ENCODE peak calls at places on chromosomes 11 and 22, in six cellular contexts. B is naive thymus-derived CD8-positive, alpha-beta T cell; T is stimulated activated CD4-positive, alpha-beta T cell treated with anti-CD3 and anti-CD28 coated beads, Interleukin-2, amount 100 ng/mL, for 48 hours; C is naive B cell; Z is cardiac fibroblast; U is body of pancreas. N is an unnamed sample.

GRCh38 chr22:45059296-45059695 is 49.5 kb upstream of the PHF21B start:
- DNase-seq in B (no peak), T (no peak), C (no peak), Z (no peak), U (no peak), N (no peak)

GRCh38 chr11:96002754-96003290 is 78.9 kb upstream of the MTMR2 start:
- DNase-seq in B (no peak), T (no peak), C (no peak), Z (no peak), U (no peak), N (no peak)

GRCh38 chr11:28697920-28698827 is 590.0 kb downstream of the METTL15 start:
- DNase-seq in B (no peak), T (peak), C (no peak), Z (peak), U (peak), N (peak)

GRCh38 chr11:69350596-69350995 is 56.6 kb downstream of the MYEOV start:
- DNase-seq in B (no peak), T (no peak), C (no peak), Z (no peak), U (no peak), N (no peak)

GRCh38 chr11:66936326-66936725 is 21.9 kb downstream of the PC start:
- DNase-seq in B (no peak), T (no peak), C (no peak), Z (peak), U (no peak), N (no peak)

GRCh38 chr22:33114570-33114969 is 56.4 kb upstream of the SYN3 start:
- DNase-seq in B (no peak), T (no peak), C (no peak), Z (no peak), U (no peak), N (no peak)

GRCh38 chr22:28051787-28052356 is 132.8 kb upstream of the PITPNB start:
- DNase-seq in B (no peak), T (peak), C (no peak), Z (peak), U (peak), N (peak)

GRCh38 chr11:45816614-45817013 is 11.7 kb downstream of the SLC35C1 start:
- DNase-seq in B (no peak), T (no peak), C (no peak), Z (no peak), U (no peak), N (no peak)

GRCh38 chr22:28857288-28857687 is 26.1 kb upstream of the ZNRF3 start:
- DNase-seq in B (no peak), T (no peak), C (no peak), Z (no peak), U (no peak), N (no peak)

GRCh38 chr22:19554834-19555404 is 30.7 kb upstream of the CLDN5 start:
- DNase-seq in B (no peak), T (no peak), C (no peak), Z (peak), U (no peak), N (no peak)